ENCODE peak calls at places on chromosomes 4 and X, in four cellular contexts. W is K562, V is H1, N is SK-N-SH. C is an unnamed sample.

GRCh38 chrX:102138064-102138463 is 4.2 kb downstream of the TCEAL6 start:
- DNase-seq in W (no peak), V (no peak), N (no peak), C (no peak)

GRCh38 chrX:40383969-40384368 is 196.8 kb upstream of the ATP6AP2 start:
- DNase-seq in V (no peak), W (no peak), N (no peak), C (no peak)

GRCh38 chr4:45539142-45539814 is 584.6 kb downstream of the GABRG1 start:
- DNase-seq in V (no peak), N (no peak), W (no peak), C (no peak)

GRCh38 chr4:110865611-110866254 is 242.9 kb upstream of the PITX2 start:
- DNase-seq in V (no peak), W (no peak), N (no peak), C (no peak)

GRCh38 chr4:119977546-119977945 is 89.1 kb downstream of the MAD2L1 start:
- DNase-seq in N (no peak), V (no peak), W (no peak), C (no peak)

GRCh38 chr4:156771171-156771837 is 200.3 kb downstream of the PDGFC start:
- DNase-seq in W (no peak), V (no peak), N (peak; percentile 5), C (no peak)

GRCh38 chr4:168636506-168637176 is 139.8 kb downstream of the PALLD start:
- DNase-seq in W (no peak), V (no peak), N (no peak), C (no peak)

GRCh38 chr4:84220990-84221389 is 278.1 kb downstream of the NKX6-1 start:
- DNase-seq in N (no peak), V (no peak), W (no peak), C (no peak)

GRCh38 chrX:26778320-26778888 is 562.4 kb downstream of the MAGEB5 start:
- DNase-seq in W (peak; percentile 8), V (no peak), N (no peak), C (no peak)

GRCh38 chr4:52713456-52713937 is 37.7 kb downstream of the ERVMER34-1 start:
- DNase-seq in V (no peak), W (peak; percentile 26), N (no peak), C (no peak)

GRCh38 chrX:101430457-101431078 is 22.5 kb downstream of the HNRNPH2 start:
- DNase-seq in W (no peak), V (no peak), N (no peak), C (no peak)

GRCh38 chrX:74438771-74439170 is 17.5 kb downstream of the SLC16A2 start:
- DNase-seq in W (no peak), N (no peak), V (no peak), C (no peak)

GRCh38 chr4:107153228-107153627 is 117.1 kb upstream of the DKK2 start:
- DNase-seq in V (peak; percentile 58), N (no peak), W (no peak), C (peak; percentile 68)

GRCh38 chrX:136310411-136310810 is 9.6 kb downstream of the ADGRG4 start:
- DNase-seq in V (no peak), W (peak; percentile 26), N (no peak), C (no peak)

GRCh38 chrX:120499301-120500097 is 30.4 kb upstream of the LAMP2 start:
- DNase-seq in W (no peak), N (no peak), V (no peak), C (no peak)

GRCh38 chrX:11792461-11793421 is 34.7 kb downstream of the MSL3 start:
- DNase-seq in V (no peak), N (no peak), W (no peak), C (no peak)

GRCh38 chr4:116603096-116603495 is 482.3 kb downstream of the TRAM1L1 start:
- DNase-seq in V (no peak), N (no peak), W (no peak), C (no peak)

GRCh38 chr4:123017636-123018390 is 95.4 kb upstream of the NUDT6 start:
- DNase-seq in W (no peak), N (peak; percentile 5), V (no peak), C (no peak)

GRCh38 chrX:39491548-39492297 is 606.0 kb downstream of the BCOR start:
- DNase-seq in N (no peak), V (no peak), W (peak; percentile 77), C (no peak)

GRCh38 chr4:88719381-88719780 is 21.8 kb upstream of the NAP1L5 start:
- DNase-seq in W (no peak), N (no peak), V (no peak), C (no peak)

GRCh38 chr4:88722828-88723227 is 25.2 kb upstream of the NAP1L5 start:
- DNase-seq in N (no peak), W (no peak), V (no peak), C (no peak)

GRCh38 chr4:88722276-88722780 is 24.7 kb upstream of the NAP1L5 start:
- DNase-seq in V (no peak), W (no peak), N (no peak), C (no peak)

GRCh38 chr4:88718098-88718497 is 20.5 kb upstream of the NAP1L5 start:
- DNase-seq in N (no peak), V (no peak), W (no peak), C (no peak)

DNA sequence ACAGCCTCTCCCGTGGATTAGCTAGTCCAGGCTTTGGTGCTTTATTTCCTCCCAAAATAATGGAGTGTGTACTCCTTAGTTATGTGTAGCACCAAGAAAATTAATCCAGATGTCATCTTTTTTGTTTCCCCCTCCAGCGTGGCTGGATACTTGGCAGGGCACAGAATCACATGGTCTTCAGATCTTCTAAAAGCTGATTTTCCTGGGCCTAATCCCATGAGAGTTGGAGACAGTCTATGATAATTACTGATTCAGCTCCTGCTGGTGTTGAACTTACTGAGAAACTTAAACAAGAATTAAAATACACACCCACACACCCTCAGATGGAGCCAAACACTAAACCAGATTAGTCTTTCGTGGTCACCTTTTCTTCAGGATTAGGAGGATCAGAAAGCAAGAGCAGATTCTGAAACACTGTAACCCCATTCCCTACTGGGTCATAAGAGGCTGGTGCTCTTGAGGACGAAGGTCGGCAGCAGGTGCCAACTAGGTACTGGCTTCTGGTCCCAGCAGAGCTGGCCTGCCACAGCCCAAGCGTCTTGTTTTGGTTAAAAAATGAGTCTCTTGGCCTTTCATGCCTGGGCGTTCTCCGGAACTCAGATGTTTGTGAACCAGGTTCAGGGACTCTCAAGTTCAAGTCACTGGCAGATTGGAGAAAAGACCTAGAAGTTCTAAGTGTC is 23.3 kb upstream of the NAP1L5 start:
- DNase-seq in W (no peak), V (no peak), N (no peak), C (no peak)
- TF ChIP-seq TEAD4 in W (no peak), V (no peak), N (no peak), C (no peak)

GRCh38 chrX:108664701-108665100 is 71.7 kb downstream of the IRS4 start:
- DNase-seq in V (no peak), W (no peak), N (no peak), C (no peak)
- TF ChIP-seq MAX in V (no peak), W (no peak), N (no peak), C (no peak)

GRCh38 chr4:155377281-155377680 is 516 bp upstream of the MAP9 start:
- DNase-seq in N (no peak), V (no peak), W (no peak), C (no peak)
- TF ChIP-seq TEAD4 in N (no peak), V (no peak), W (no peak), C (no peak)

GRCh38 chr4:143380651-143381050 is 44.0 kb downstream of the GAB1 start:
- DNase-seq in W (no peak), N (no peak), V (no peak), C (no peak)

GRCh38 chr4:143386812-143387211 is 50.1 kb downstream of the GAB1 start:
- DNase-seq in W (no peak), V (no peak), N (no peak), C (no peak)

GRCh38 chr4:143384381-143384994 is 47.8 kb downstream of the GAB1 start:
- DNase-seq in W (no peak), N (no peak), V (no peak), C (no peak)

GRCh38 chr4:143381171-143382118 is 44.8 kb downstream of the GAB1 start:
- DNase-seq in V (no peak), W (no peak), N (peak; percentile 24), C (no peak)

DNA sequence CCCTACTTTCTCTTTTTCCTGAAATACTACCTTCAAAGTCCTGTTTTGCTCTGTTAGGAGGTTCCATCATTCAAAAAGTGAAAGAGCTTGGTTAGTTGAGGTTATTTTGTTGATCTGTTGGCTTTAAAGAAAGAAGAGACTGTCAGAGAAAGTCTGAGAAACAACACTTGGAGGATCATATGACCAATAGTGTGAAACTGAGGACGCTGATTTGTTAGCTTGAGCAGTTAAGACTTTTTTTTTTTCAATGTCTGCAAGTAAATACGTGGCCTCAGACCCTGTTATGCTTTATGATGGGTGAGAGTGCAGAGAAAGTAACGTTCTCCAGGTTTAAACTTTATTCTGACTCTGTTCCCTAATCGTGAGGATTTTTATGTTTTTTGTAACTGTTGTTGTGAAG is 45.9 kb downstream of the GAB1 start:
- DNase-seq in W (no peak), N (no peak), V (no peak), C (no peak)
- TF ChIP-seq MAX in W (no peak), N (peak; percentile 11), V (no peak), C (no peak)

GRCh38 chr4:181702864-181703263 is 540.3 kb upstream of the TENM3 start:
- DNase-seq in N (peak; percentile 49), V (no peak), W (no peak), C (no peak)

GRCh38 chr4:181701911-181702310 is 541.3 kb upstream of the TENM3 start:
- DNase-seq in W (no peak), V (no peak), N (no peak), C (no peak)

GRCh38 chr4:181701219-181701618 is 542.0 kb upstream of the TENM3 start:
- DNase-seq in N (no peak), W (no peak), V (no peak), C (no peak)
- TF ChIP-seq TEAD4 in N (no peak), W (no peak), V (no peak), C (no peak)

DNA sequence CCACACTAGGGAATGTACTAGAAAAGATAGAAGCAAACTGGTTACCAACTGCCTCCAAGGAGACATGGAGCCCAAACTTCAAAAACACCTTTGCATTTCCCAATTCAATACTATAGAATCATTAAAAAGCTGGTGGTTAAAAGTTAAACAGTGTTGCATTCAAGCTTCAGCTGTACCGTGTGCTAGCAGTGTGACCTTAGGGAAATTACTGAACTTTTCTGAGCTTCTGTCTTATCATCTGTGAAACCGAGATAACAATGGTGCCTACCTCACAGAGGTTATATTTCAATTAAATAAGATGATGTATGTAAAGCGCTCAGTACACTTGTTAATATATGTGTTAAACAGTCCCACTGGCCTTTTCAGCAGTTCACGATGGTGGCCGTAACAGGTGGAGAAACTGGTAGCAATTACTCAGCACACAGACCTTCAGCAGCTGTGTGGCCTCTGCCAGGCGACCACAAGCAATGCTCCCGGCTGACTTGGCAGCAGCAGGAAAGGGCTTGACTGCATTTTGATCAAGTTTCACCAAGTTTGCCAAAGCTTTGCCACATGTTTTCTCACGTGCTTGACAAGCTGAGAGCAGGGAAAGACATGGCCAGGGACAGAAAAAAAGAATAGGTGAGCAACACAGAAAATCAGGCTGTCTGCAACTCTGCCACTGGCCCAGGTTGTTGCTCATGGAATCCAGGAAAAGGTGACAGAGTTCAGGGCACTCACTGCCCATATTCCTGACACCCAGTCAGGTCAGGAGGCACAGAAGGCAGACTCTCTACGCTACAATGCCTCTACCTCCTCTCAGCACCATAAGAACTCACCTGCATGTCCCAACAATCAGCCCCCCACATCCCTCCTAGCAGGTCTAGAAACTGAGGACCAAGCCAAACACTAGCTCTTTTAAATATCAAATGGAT is 72.1 kb downstream of the PARM1 start:
- DNase-seq in V (no peak), N (no peak), W (no peak), C (no peak)
- TF ChIP-seq MAX in V (no peak), N (no peak), W (no peak), C (no peak)